ENCODE peak calls at places on chromosomes 3 and 15, in ten cellular contexts. C is hepatocyte, U is tibial artery, H is lower leg skin, N is fibroblast of lung, Q is BJ, J is fibroblast of pulmonary artery, R is coronary artery, G is AG04450, Y is epithelial cell of proximal tubule. A is an unnamed sample.

GRCh38 chr3:178588593-178588992 is 52.4 kb downstream of the KCNMB2 start:
- DNase-seq in C (no peak), U (no peak), H (no peak), N (no peak), Q (no peak), J (no peak), R (no peak), G (no peak), Y (no peak), A (no peak)

GRCh38 chr15:45705510-45706473 is 71.0 kb downstream of the SQOR start:
- DNase-seq in C (peak), U (peak), H (peak), N (peak), Q (peak), J (peak), R (peak), G (peak), Y (peak), A (peak)

GRCh38 chr3:111616417-111617105 is 21.4 kb upstream of the ZBED2 start:
- DNase-seq in C (peak), U (no peak), H (no peak), N (no peak), Q (no peak), J (no peak), R (no peak), G (no peak), Y (no peak), A (no peak)

GRCh38 chr3:63383040-63383439 is 104.9 kb downstream of the SYNPR start:
- DNase-seq in C (no peak), U (no peak), H (no peak), N (no peak), Q (no peak), J (no peak), R (no peak), G (no peak), Y (no peak), A (no peak)

GRCh38 chr3:178454714-178455113 is 81.5 kb upstream of the KCNMB2 start:
- DNase-seq in C (no peak), U (peak), H (peak), N (peak), Q (no peak), J (peak), R (no peak), G (no peak), Y (no peak), A (peak)

GRCh38 chr3:147361671-147362420 is 44.5 kb downstream of the ZIC4 start:
- DNase-seq in C (peak), U (no peak), H (no peak), N (no peak), Q (no peak), J (peak), R (no peak), G (no peak), Y (no peak), A (peak)

GRCh38 chr15:101710806-101711205 is 13.5 kb downstream of the TARS3 start:
- DNase-seq in C (no peak), U (no peak), H (no peak), N (no peak), Q (no peak), J (peak), R (no peak), G (peak), Y (peak), A (peak)

GRCh38 chr15:49438970-49439631 is 16.1 kb downstream of the FGF7 start:
- DNase-seq in C (no peak), U (peak), H (no peak), N (no peak), Q (no peak), J (peak), R (no peak), G (no peak), Y (no peak), A (no peak)

GRCh38 chr3:186635532-186635931 is 4.7 kb upstream of the FETUB start:
- DNase-seq in C (no peak), U (no peak), H (no peak), N (no peak), Q (no peak), J (no peak), R (no peak), G (no peak), Y (no peak), A (no peak)

GRCh38 chr15:66642514-66642913 is 59.5 kb upstream of the SMAD6 start:
- DNase-seq in C (peak), U (no peak), H (no peak), N (no peak), Q (no peak), J (no peak), R (no peak), G (no peak), Y (no peak), A (no peak)

DNA sequence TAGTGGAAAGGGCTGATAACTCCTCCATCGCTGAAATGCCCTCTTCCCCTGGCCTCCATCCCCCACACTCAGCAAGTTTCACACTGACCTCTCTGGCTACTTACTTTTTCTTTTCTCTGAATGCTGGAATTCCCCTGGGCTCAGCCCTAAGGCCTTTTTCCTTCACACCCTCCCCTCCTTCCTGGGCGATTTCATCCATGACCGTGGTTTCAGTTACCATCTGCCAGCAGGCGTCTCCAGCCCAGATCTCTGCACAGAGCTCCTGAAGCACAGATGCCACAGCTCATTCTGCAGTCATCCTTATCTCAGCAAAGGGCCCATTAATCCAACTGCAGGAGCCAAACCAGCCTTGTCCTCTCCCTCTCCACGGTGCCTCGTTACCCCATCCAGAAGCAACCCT is 114.0 kb downstream of the RFTN1 start:
- DNase-seq in C (peak), U (no peak), H (no peak), N (peak), Q (peak), J (peak), R (no peak), G (peak), Y (peak), A (peak)
- TF ChIP-seq CTCF in C (no peak), U (peak), H (no peak), N (peak), Q (peak), J (peak), R (no peak), G (peak), Y (peak), A (peak)

DNA sequence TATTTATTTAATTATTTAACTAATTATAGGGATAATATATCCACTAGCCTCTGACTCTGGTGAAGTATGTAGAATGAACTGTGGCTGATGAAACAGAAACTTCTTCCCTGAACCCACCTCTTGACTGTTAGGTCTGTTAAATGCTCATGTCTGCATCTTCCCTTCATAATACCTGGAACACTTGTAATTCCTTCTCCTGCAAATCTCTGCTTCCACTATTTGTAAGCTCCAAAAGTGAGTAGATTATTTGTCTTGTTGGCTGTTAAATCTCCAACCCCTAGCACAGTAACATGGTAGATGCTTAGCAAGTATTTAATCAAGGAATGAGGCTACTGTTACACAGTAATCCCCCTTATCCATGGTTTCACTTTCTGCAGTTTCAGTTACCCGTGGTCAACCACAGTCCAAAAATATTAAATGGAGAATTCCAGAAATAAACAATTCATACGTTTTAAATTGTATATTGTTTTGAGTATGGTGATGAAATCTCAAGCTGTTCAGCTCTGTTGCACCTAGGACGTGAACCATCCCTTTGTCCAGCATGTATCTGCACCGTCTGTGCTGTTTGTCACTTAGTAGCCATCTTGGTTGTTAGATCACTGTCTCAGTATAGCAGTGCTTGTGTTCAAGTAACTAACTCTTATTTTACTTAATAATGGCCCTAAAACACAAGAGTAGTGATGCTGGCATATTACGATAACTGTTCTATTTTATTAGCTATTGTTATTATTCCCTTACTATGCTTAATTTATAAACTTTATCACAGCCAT is 5.7 kb downstream of the TTBK2 start:
- DNase-seq in C (no peak), U (no peak), H (no peak), N (peak), Q (no peak), J (no peak), R (no peak), G (no peak), Y (no peak), A (no peak)
- H3K4me3 ChIP-seq in C (no peak), U (no peak), H (no peak), N (peak), Q (no peak), J (no peak), R (no peak), G (peak), Y (peak), A (no peak)

GRCh38 chr3:133598405-133598804 is 24.9 kb downstream of the CDV3 start:
- DNase-seq in C (no peak), U (no peak), H (no peak), N (no peak), Q (no peak), J (no peak), R (no peak), G (no peak), Y (no peak), A (no peak)

GRCh38 chr3:133595341-133595740 is 21.9 kb downstream of the CDV3 start:
- DNase-seq in C (no peak), U (no peak), H (no peak), N (no peak), Q (no peak), J (no peak), R (no peak), G (no peak), Y (no peak), A (no peak)

GRCh38 chr3:133600682-133601081 is 27.2 kb downstream of the CDV3 start:
- DNase-seq in C (no peak), U (no peak), H (no peak), N (no peak), Q (no peak), J (no peak), R (no peak), G (no peak), Y (no peak), A (no peak)

GRCh38 chr3:133599280-133599679 is 25.8 kb downstream of the CDV3 start:
- DNase-seq in C (no peak), U (no peak), H (no peak), N (no peak), Q (no peak), J (no peak), R (no peak), G (no peak), Y (no peak), A (no peak)
- TF ChIP-seq CTCF in C (no peak), U (no peak), H (no peak), N (no peak), Q (no peak), J (no peak), R (no peak), G (no peak), Y (no peak), A (no peak)

DNA sequence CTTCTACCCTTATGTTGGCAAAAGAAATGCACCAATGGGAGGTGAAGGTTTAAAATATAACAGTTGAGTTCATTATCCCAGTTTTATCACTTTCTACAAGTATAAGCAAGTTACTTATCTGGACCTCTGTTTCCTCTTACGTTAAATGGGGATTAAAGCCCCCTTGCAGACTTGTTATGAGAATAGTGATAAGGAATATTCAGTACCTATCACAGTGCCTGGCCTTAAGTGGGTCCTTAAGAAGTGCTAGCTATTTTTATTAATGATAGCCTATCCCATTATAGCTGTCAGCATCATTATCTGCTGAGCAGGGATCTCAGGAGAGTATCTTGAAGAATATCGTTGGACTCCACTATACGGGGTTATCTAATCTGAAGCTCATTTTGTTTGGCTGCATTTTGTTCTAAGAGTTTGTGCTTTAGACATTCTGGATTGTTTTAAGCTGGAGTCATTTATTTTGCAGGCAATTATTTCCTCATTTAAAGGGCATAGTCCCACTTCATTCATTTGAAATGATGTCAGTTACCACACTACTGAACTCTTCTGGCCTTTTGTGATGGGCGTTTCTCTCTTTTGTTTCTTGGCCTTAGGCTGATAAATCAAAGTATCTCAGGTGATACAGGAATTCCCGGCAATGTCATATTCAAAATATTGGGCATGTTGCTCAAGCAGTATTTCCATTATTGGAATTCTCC is 28.9 kb downstream of the RAB8B start:
- DNase-seq in C (peak), U (no peak), H (no peak), N (peak), Q (peak), J (peak), R (no peak), G (no peak), Y (peak), A (peak)
- H3K4me3 ChIP-seq in C (no peak), U (no peak), H (no peak), N (no peak), Q (no peak), J (no peak), R (peak), G (no peak), Y (no peak), A (no peak)

DNA sequence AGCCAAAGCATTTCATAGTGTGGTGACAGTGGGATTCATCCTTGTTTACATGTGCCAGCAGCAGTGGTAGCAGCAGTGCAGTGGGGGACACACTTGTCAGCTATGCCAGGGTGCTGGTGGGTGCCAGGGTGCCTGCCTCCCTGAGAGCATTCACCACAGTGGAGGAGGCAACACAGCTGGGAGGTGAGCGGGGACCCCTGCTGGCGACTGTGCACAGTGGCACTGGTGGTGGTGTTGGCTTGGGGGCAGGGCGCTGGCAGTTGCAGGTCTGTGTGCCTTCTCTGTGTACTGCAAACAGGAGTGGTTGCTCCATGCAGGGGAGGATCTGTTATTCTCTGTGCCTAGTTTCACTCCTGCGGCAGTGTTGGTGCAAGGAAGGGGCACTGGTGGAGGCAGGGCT is 41.2 kb downstream of the CEP63 start:
- DNase-seq in C (no peak), U (no peak), H (no peak), N (no peak), Q (no peak), J (no peak), R (no peak), G (no peak), Y (no peak), A (no peak)
- TF ChIP-seq CTCF in C (no peak), U (no peak), H (no peak), N (no peak), Q (peak), J (peak), R (no peak), G (peak), Y (peak), A (peak)

GRCh38 chr15:85475711-85476110 is 95.3 kb downstream of the AKAP13 start:
- DNase-seq in C (no peak), U (no peak), H (no peak), N (no peak), Q (no peak), J (no peak), R (no peak), G (no peak), Y (no peak), A (no peak)
- H3K4me3 ChIP-seq in C (no peak), U (no peak), H (no peak), N (no peak), Q (no peak), J (no peak), R (no peak), G (no peak), Y (no peak), A (no peak)

DNA sequence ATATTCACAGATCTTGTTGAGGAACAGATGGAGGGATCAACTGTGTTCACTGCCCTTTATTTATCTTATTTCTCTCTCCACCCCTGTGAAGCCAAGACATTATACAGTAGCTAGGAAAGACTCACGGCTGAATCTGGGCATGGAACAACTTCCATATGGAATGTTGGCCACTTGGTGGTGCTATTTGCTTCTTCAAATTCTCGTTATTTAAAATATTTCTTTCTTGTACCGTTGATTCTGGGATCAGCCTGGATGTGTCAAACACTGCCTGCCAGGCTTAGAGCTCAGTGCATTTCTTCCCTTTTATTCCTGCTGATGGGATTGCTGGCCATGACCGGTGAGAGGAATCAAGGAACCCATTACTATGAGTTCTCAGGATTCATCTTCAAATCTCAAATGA is 17.5 kb upstream of the GASK1A start:
- DNase-seq in C (peak), U (no peak), H (peak), N (peak), Q (no peak), J (peak), R (no peak), G (peak), Y (peak), A (peak)
- TF ChIP-seq CTCF in C (peak), U (peak), H (no peak), N (peak), Q (peak), J (peak), R (peak), G (peak), Y (peak), A (peak)

GRCh38 chr15:92817339-92817886 is 82.7 kb upstream of the CHD2 start:
- DNase-seq in C (no peak), U (no peak), H (no peak), N (no peak), Q (no peak), J (no peak), R (no peak), G (no peak), Y (no peak), A (no peak)
- H3K4me3 ChIP-seq in C (no peak), U (no peak), H (no peak), N (no peak), Q (no peak), J (no peak), R (no peak), G (no peak), Y (no peak), A (no peak)

GRCh38 chr3:36837089-36837488 is 72.7 kb upstream of the DCLK3 start:
- DNase-seq in C (no peak), U (no peak), H (no peak), N (no peak), Q (no peak), J (no peak), R (no peak), G (no peak), Y (no peak), A (no peak)
- TF ChIP-seq CTCF in C (peak), U (no peak), H (no peak), N (peak), Q (no peak), J (peak), R (no peak), G (peak), Y (peak), A (peak)